ENCODE peak calls at places on chromosome 13, in ten cellular contexts. N, S, R, O, F, V, C, J, E and Y are unnamed samples.

GRCh38 chr13:76758738-76759137 is 127.5 kb downstream of the KCTD12 start:
- DNase-seq in N (no peak), S (no peak), C (no peak), J (no peak), F (no peak), E (no peak), R (no peak), O (no peak), V (no peak), Y (no peak)

GRCh38 chr13:76009491-76009890 is 373.4 kb downstream of the LMO7 start:
- DNase-seq in S (no peak), N (no peak), O (no peak), F (no peak), R (no peak), C (no peak), V (peak), E (no peak), J (no peak), Y (no peak)

GRCh38 chr13:37383856-37384255 is 214.7 kb downstream of the POSTN start:
- DNase-seq in C (no peak), O (no peak), S (no peak), F (no peak), N (no peak), R (no peak), E (no peak), J (no peak), V (no peak), Y (no peak)

GRCh38 chr13:103931396-103931795 is 865.2 kb upstream of the SLC10A2 start:
- DNase-seq in E (no peak), C (no peak), O (no peak), S (no peak), J (no peak), V (no peak), F (no peak), R (no peak), N (peak), Y (no peak)

GRCh38 chr13:65456150-65456912 is 1773.8 kb downstream of the PCDH9 start:
- DNase-seq in J (no peak), S (no peak), N (no peak), E (no peak), F (no peak), R (no peak), V (no peak), C (no peak), O (no peak), Y (no peak)

GRCh38 chr13:20383058-20383457 is 142.6 kb downstream of the CRYL1 start:
- DNase-seq in C (no peak), J (no peak), N (no peak), F (no peak), E (no peak), O (no peak), V (no peak), S (no peak), R (no peak), Y (no peak)

GRCh38 chr13:77492982-77493381 is 42.5 kb upstream of the SCEL start:
- DNase-seq in V (peak), S (no peak), O (no peak), N (no peak), J (peak), E (no peak), R (no peak), C (no peak), F (peak), Y (no peak)

GRCh38 chr13:113187263-113187669 is 21.2 kb downstream of the PCID2 start:
- DNase-seq in J (peak), S (peak), N (peak), C (peak), O (peak), F (peak), E (no peak), R (peak), V (peak), Y (no peak)

GRCh38 chr13:112102243-112102642 is 35.3 kb downstream of the SOX1 start:
- DNase-seq in R (no peak), N (no peak), S (no peak), V (no peak), E (no peak), F (no peak), C (no peak), O (no peak), J (peak), Y (no peak)

GRCh38 chr13:109874921-109875454 is 88.6 kb upstream of the IRS2 start:
- DNase-seq in E (no peak), N (no peak), F (peak), J (peak), O (no peak), V (no peak), R (no peak), S (no peak), C (no peak), Y (no peak)

GRCh38 chr13:81639984-81640582 is 1299.2 kb upstream of the SPRY2 start:
- DNase-seq in J (no peak), S (no peak), R (no peak), F (no peak), C (no peak), E (no peak), V (peak), O (no peak), N (peak), Y (no peak)

GRCh38 chr13:104869501-104869900 is 1666.0 kb downstream of the EFNB2 start:
- DNase-seq in F (no peak), J (no peak), N (no peak), C (no peak), E (no peak), S (no peak), V (no peak), O (no peak), R (no peak), Y (no peak)

GRCh38 chr13:111370570-111371150 is 50.2 kb downstream of the TEX29 start:
- DNase-seq in C (no peak), N (no peak), O (no peak), R (no peak), J (no peak), E (no peak), S (no peak), V (no peak), F (no peak), Y (no peak)

GRCh38 chr13:62302341-62302740 is 886.7 kb upstream of the PCDH20 start:
- DNase-seq in R (no peak), C (no peak), N (no peak), O (no peak), F (no peak), V (no peak), J (no peak), S (no peak), E (no peak), Y (no peak)

GRCh38 chr13:99812611-99813010 is 159.0 kb downstream of the ZIC5 start:
- DNase-seq in C (no peak), O (no peak), S (no peak), V (peak), E (no peak), R (no peak), F (peak), J (peak), N (peak), Y (no peak)

GRCh38 chr13:45370922-45371406 is 30.0 kb upstream of the TPT1 start:
- DNase-seq in O (peak), V (peak), N (no peak), C (no peak), R (peak), S (peak), J (peak), F (no peak), E (peak), Y (peak)

GRCh38 chr13:79434578-79434977 is 28.5 kb upstream of the RBM26 start:
- DNase-seq in J (peak), O (no peak), R (no peak), E (no peak), F (no peak), C (no peak), S (no peak), V (no peak), N (no peak), Y (no peak)

GRCh38 chr13:64471916-64472315 is 2758.2 kb downstream of the PCDH9 start:
- DNase-seq in C (no peak), E (no peak), R (no peak), O (no peak), J (peak), V (no peak), F (peak), N (no peak), S (no peak), Y (no peak)

GRCh38 chr13:73390100-73390499 is 331.3 kb downstream of the KLF5 start:
- DNase-seq in N (no peak), E (no peak), V (no peak), J (no peak), O (no peak), F (no peak), C (no peak), S (no peak), R (no peak), Y (no peak)

GRCh38 chr13:20332361-20333096 is 100.4 kb upstream of the GJB6 start:
- DNase-seq in C (no peak), R (no peak), E (no peak), N (no peak), F (no peak), S (no peak), J (peak), V (no peak), O (no peak), Y (no peak)

GRCh38 chr13:98571955-98572662 is 4.8 kb downstream of the STK24 start:
- DNase-seq in J (peak), V (no peak), R (no peak), S (no peak), O (no peak), N (peak), C (no peak), E (no peak), F (peak), Y (no peak)

GRCh38 chr13:72180253-72180952 is 313.4 kb upstream of the DACH1 start:
- DNase-seq in N (no peak), V (peak), F (peak), R (no peak), C (no peak), E (no peak), J (no peak), S (no peak), O (no peak), Y (peak)

GRCh38 chr13:94431987-94432386 is 47.5 kb downstream of the DCT start:
- DNase-seq in S (no peak), J (no peak), R (no peak), O (no peak), E (no peak), N (no peak), F (no peak), V (no peak), C (no peak), Y (no peak)

GRCh38 chr13:101425623-101426022 is 9.3 kb upstream of the NALCN start:
- DNase-seq in F (no peak), C (no peak), J (no peak), V (no peak), E (no peak), R (no peak), S (no peak), O (no peak), N (no peak), Y (no peak)

GRCh38 chr13:101429733-101430132 is 13.4 kb upstream of the NALCN start:
- DNase-seq in F (no peak), C (no peak), N (no peak), J (no peak), E (no peak), S (no peak), O (no peak), R (no peak), V (no peak), Y (no peak)

GRCh38 chr13:101424381-101425155 is 8.3 kb upstream of the NALCN start:
- DNase-seq in N (peak), C (no peak), R (no peak), E (no peak), V (peak), S (no peak), J (peak), O (no peak), F (no peak), Y (no peak)

GRCh38 chr13:101425156-101425471 is 8.8 kb upstream of the NALCN start:
- DNase-seq in J (no peak), E (no peak), V (no peak), N (no peak), R (no peak), S (no peak), O (no peak), C (no peak), F (no peak), Y (no peak)

GRCh38 chr13:101423872-101424271 is 7.6 kb upstream of the NALCN start:
- DNase-seq in V (no peak), J (no peak), C (no peak), S (no peak), N (no peak), O (no peak), E (no peak), F (no peak), R (no peak), Y (no peak)
- H3K27ac ChIP-seq in V (no peak), J (no peak), C (no peak), S (peak), N (peak), O (no peak), E (peak), F (peak), R (no peak), Y (no peak)

GRCh38 chr13:30805132-30805537 is 69.8 kb downstream of the ALOX5AP start:
- DNase-seq in J (no peak), C (no peak), R (no peak), F (no peak), V (no peak), E (no peak), S (no peak), N (no peak), O (no peak), Y (peak)

GRCh38 chr13:30803791-30804190 is 68.4 kb downstream of the ALOX5AP start:
- DNase-seq in F (no peak), O (no peak), J (no peak), N (peak), V (no peak), R (no peak), C (no peak), S (no peak), E (no peak), Y (no peak)

GRCh38 chr13:30802501-30802900 is 67.2 kb downstream of the ALOX5AP start:
- DNase-seq in J (no peak), V (no peak), R (no peak), N (no peak), F (no peak), C (no peak), E (no peak), S (no peak), O (no peak), Y (no peak)

GRCh38 chr13:30804474-30804873 is 69.1 kb downstream of the ALOX5AP start:
- DNase-seq in R (no peak), O (no peak), V (no peak), S (no peak), E (no peak), N (peak), J (peak), C (no peak), F (no peak), Y (no peak)

DNA sequence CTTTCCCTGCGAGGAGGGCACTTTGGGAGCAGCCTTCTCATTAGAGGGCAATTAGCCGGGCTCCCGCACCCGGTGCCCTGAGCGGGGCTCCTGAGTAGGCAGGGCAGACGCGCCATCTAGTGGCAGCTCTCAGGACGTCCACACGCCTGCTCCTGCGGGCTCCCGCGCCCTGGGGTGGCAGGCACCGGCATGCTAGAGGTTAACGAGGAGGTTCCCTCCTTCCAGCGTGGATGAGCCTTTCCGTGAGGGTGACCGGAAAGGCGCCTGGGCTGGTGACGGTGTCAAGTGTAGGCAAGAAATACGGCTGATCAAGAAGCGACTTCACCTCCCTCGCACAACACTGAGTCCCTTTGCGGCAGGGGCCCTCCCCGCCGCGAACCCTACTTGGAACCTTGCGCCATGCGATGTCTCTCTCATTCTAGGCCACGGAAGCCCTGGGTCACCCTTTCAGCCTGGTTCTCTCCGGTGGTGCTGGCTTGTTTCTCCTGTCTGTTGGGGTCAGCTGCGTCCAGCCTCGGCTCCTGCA is 67.7 kb downstream of the ALOX5AP start:
- DNase-seq in C (peak), N (peak), S (peak), J (peak), F (no peak), V (peak), R (peak), E (peak), O (peak), Y (peak)
- H3K4me3 ChIP-seq in C (peak), N (peak), S (peak), J (peak), F (no peak), V (no peak), R (peak), E (peak), O (peak), Y (peak)

DNA sequence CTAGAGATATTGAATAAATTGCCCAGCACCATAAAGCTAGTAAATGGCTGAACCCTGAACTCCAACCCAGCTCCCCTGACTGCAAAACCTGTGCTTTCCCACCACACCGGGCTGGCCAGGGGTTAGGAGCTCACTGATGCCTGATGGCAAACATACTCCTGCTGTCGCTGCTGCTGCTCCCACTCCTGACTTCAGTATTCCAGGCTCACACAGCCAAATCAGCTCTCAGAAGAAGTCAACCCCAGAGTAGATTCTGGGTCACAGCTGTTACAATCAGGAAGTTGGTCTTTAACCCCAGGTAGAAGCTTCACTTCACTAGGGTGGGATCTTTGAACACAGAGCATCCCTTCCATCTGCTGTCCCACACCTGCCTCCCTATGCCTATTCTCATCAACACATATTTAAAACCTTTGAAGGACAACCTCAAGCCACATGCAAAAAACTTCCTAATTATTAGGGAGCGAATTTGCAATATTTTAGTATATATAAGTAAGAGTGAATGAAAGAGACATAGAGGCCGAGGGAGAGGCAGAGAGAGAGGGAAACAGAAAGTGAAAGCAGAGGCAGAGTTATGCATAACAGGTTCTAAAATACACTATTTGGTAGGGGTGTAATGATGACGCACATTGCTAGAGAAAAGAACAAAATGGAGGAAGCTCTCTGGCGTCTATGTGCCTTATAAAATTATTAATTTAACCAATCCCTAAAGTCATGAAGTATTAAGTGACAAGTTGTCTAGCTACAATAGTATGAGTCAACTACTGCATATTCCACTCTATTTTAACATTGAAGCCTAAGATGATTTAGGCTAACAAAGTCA is 99.4 kb upstream of the SERP2 start:
- DNase-seq in J (peak), N (no peak), F (peak), R (peak), O (peak), E (no peak), V (peak), S (no peak), C (no peak), Y (no peak)
- H3K27ac ChIP-seq in J (peak), N (no peak), F (no peak), R (peak), O (peak), E (peak), V (peak), S (peak), C (peak), Y (peak)

DNA sequence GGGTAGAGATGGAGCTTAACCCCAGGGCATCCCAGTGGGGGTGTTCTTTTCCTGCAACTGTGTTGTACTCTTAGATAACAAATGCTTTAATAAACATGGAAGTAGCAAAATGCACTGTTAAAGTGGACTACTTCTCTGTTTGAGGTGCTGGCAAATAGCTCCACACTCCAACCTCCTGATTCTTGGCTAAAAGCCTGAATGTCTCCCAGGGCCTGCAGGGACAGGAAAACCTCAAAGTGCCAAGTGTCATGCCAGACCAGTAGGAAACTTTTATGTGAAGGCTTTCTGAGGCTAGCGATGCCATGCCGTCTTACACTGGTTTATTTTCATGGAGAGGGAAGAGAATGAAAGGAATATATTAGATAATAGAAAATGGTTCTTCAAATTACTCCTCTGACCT is 6.8 kb downstream of the FREM2 start:
- DNase-seq in F (no peak), R (no peak), O (no peak), E (no peak), C (no peak), V (peak), S (no peak), J (no peak), N (no peak), Y (no peak)
- H3K4me3 ChIP-seq in F (no peak), R (no peak), O (no peak), E (no peak), C (no peak), V (no peak), S (no peak), J (no peak), N (no peak), Y (no peak)

GRCh38 chr13:97235549-97236206 is 13.5 kb downstream of the MBNL2 start:
- DNase-seq in S (peak), R (no peak), J (no peak), E (no peak), N (no peak), O (no peak), V (peak), F (no peak), C (no peak), Y (no peak)
- H3K27ac ChIP-seq in S (peak), R (peak), J (no peak), E (peak), N (no peak), O (no peak), V (peak), F (no peak), C (no peak), Y (no peak)